ENCODE peak calls at places on chromosomes 16 and 17, in six cellular contexts. Q, O, S, N, A and C are unnamed samples.

GRCh38 chr17:52157161-52157560 is 1.4 kb downstream of the CA10 start:
- DNase-seq in Q (peak), O (no peak), S (peak), N (no peak), A (no peak), C (no peak)

GRCh38 chr16:1940273-1941161 is 2.5 kb downstream of the MSRB1 start:
- DNase-seq in Q (no peak), O (no peak), S (peak), N (no peak), A (no peak), C (no peak)

GRCh38 chr17:59141860-59142259 is 13.1 kb downstream of the SKA2 start:
- DNase-seq in Q (no peak), O (no peak), S (no peak), N (no peak), A (no peak), C (no peak)

GRCh38 chr17:80222376-80223141 is 2.3 kb downstream of the SLC26A11 start:
- DNase-seq in Q (no peak), O (no peak), S (no peak), N (no peak), A (no peak), C (no peak)

GRCh38 chr16:35203636-35204035 is 1744.2 kb downstream of the TP53TG3F start:
- DNase-seq in Q (no peak), O (no peak), S (no peak), N (no peak), A (no peak), C (no peak)

GRCh38 chr17:78460951-78461944 is 82.8 kb downstream of the PGS1 start:
- DNase-seq in Q (no peak), O (no peak), S (no peak), N (no peak), A (no peak), C (no peak)

GRCh38 chr17:28433696-28434095 is 27.7 kb upstream of the SLC46A1 start:
- DNase-seq in Q (no peak), O (no peak), S (no peak), N (no peak), A (no peak), C (no peak)

GRCh38 chr17:4584125-4584834 is at the start of gene SMTNL2:
- DNase-seq in Q (no peak), O (no peak), S (peak), N (peak), A (no peak), C (no peak)

GRCh38 chr16:79047337-79047736 is 553.2 kb downstream of the MAF start:
- DNase-seq in Q (no peak), O (no peak), S (no peak), N (no peak), A (no peak), C (no peak)

GRCh38 chr16:3689731-3690130 is 27.6 kb downstream of the TRAP1 start:
- DNase-seq in Q (no peak), O (no peak), S (no peak), N (no peak), A (no peak), C (no peak)

GRCh38 chr16:51154271-51155171 is 3.5 kb upstream of the SALL1 start:
- DNase-seq in Q (no peak), O (no peak), S (peak), N (peak), A (peak), C (no peak)

GRCh38 chr16:6892961-6893360 is 439.7 kb upstream of the RBFOX1 start:
- DNase-seq in Q (no peak), O (no peak), S (no peak), N (no peak), A (no peak), C (no peak)

GRCh38 chr16:88454315-88455057 is 1.4 kb downstream of the ZFPM1 start:
- DNase-seq in Q (no peak), O (no peak), S (peak), N (peak), A (no peak), C (peak)

GRCh38 chr17:72165202-72165972 is 44.6 kb downstream of the SOX9 start:
- DNase-seq in Q (no peak), O (no peak), S (peak), N (no peak), A (no peak), C (no peak)

GRCh38 chr17:1568950-1569810 is 6.6 kb upstream of the PITPNA start:
- DNase-seq in Q (no peak), O (no peak), S (no peak), N (no peak), A (no peak), C (no peak)

GRCh38 chr17:39617100-39617445 is 9.4 kb upstream of the NEUROD2 start:
- DNase-seq in Q (no peak), O (no peak), S (no peak), N (no peak), A (no peak), C (no peak)

GRCh38 chr17:46742539-46743270 is 75.8 kb downstream of the WNT3 start:
- DNase-seq in Q (no peak), O (peak), S (no peak), N (peak), A (no peak), C (no peak)

GRCh38 chr16:2484898-2485508 is 10.1 kb downstream of the TBC1D24 start:
- DNase-seq in Q (no peak), O (no peak), S (no peak), N (no peak), A (no peak), C (no peak)

GRCh38 chr17:336110-337021 is 16.2 kb downstream of the RPH3AL start:
- DNase-seq in Q (no peak), O (no peak), S (peak), N (peak), A (no peak), C (peak)

GRCh38 chr17:20998571-20999043 is 44.2 kb downstream of the USP22 start:
- DNase-seq in Q (no peak), O (no peak), S (peak), N (no peak), A (no peak), C (no peak)

GRCh38 chr17:21001813-21002221 is 41.0 kb downstream of the USP22 start:
- DNase-seq in Q (no peak), O (no peak), S (no peak), N (no peak), A (no peak), C (no peak)

GRCh38 chr17:20999044-20999573 is 43.7 kb downstream of the USP22 start:
- DNase-seq in Q (no peak), O (no peak), S (peak), N (no peak), A (peak), C (no peak)

GRCh38 chr17:21001111-21001812 is 41.5 kb downstream of the USP22 start:
- DNase-seq in Q (peak), O (no peak), S (no peak), N (no peak), A (no peak), C (no peak)

DNA sequence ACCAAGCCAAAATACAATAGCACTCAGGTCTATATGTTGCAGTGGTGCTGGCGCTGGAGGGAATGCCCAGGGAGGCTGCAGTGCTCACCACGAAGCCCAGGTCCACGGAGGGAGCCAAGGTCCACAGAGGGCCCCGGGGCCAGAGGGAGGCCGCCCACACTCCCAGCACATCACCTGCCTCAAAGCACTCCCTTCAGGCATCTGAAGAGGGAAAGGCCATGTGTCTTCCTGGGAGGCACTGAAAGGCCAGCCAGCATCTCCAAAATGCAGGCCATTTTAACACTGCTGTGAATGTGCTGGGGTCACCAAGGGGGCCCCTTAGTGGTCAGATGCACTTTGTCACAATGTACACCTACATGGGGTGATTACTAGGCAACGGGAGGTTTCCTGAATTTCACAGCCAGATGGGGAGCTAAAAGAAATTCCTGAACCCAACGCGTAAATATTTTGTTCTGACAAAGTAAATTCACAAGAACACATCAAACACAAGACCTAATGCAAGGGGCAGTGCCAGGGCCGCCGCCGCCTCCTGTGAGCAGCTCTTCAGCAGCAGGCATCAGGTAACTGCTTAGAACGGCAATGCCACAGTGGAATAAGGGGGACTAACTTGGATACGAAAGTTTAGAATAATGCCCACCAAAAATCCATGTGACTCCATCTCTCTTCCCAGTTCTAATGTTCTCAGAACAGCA is 42.8 kb downstream of the USP22 start:
- DNase-seq in Q (no peak), O (no peak), S (peak), N (no peak), A (no peak), C (no peak)
- H3K27ac ChIP-seq in Q (peak), O (no peak), S (peak), N (peak), A (peak), C (no peak)

GRCh38 chr16:84569382-84569987 is 48.4 kb downstream of the COTL1 start:
- DNase-seq in Q (no peak), O (no peak), S (no peak), N (no peak), A (no peak), C (no peak)
- H3K27ac ChIP-seq in Q (no peak), O (no peak), S (no peak), N (no peak), A (no peak), C (no peak)

GRCh38 chr16:77789646-77790370 is 1.4 kb downstream of the VAT1L start:
- DNase-seq in Q (no peak), O (no peak), S (peak), N (no peak), A (no peak), C (no peak)
- H3K27ac ChIP-seq in Q (no peak), O (peak), S (no peak), N (no peak), A (no peak), C (no peak)

DNA sequence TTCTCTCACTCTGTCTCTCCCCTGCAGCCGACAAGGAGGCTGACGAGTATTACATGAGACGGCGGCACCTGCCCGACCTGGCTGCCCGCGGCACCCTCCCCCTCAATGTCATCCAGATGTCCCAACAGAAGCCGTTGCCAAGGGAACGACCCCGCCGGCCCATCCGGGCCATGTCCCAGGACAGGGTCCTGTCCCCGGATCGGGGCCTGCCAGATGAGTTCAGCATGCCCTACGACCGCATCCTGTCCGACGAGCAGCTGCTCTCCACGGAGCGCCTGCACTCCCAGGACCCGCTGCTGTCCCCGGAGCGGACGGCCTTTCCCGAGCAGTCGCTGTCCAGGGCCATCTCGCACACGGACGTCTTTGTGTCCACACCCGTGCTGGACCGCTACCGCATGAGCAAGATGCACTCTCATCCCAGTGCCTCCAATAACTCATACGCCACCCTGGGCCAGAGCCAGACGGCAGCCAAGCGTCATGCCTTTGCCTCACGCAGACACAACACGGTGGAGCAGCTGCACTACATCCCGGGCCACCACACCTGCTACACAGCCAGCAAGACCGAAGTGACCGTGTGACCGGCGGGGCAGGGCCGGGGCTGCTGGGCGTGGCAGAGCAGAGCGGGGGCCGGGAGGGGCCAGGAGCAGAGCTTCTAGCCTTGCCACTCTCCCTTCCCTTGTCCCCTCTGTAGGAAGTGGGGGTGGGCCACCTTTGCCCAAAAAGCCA is 40.4 kb upstream of the DNAH9 start:
- DNase-seq in Q (no peak), O (no peak), S (no peak), N (no peak), A (no peak), C (no peak)
- H3K27ac ChIP-seq in Q (no peak), O (no peak), S (no peak), N (no peak), A (no peak), C (no peak)

GRCh38 chr17:34126496-34126895 is 128.6 kb upstream of the CCL2 start:
- DNase-seq in Q (no peak), O (no peak), S (no peak), N (no peak), A (no peak), C (no peak)
- H3K27ac ChIP-seq in Q (no peak), O (no peak), S (no peak), N (no peak), A (no peak), C (no peak)

GRCh38 chr17:17364338-17364667 is 61.1 kb downstream of the NT5M start:
- DNase-seq in Q (peak), O (no peak), S (peak), N (no peak), A (no peak), C (no peak)

GRCh38 chr17:17361543-17362511 is 58.7 kb downstream of the NT5M start:
- DNase-seq in Q (peak), O (no peak), S (peak), N (no peak), A (no peak), C (no peak)

GRCh38 chr17:17365476-17366110 is 62.4 kb downstream of the NT5M start:
- DNase-seq in Q (no peak), O (no peak), S (no peak), N (no peak), A (no peak), C (no peak)

GRCh38 chr17:17362531-17362930 is 59.4 kb downstream of the NT5M start:
- DNase-seq in Q (peak), O (no peak), S (peak), N (no peak), A (no peak), C (no peak)

DNA sequence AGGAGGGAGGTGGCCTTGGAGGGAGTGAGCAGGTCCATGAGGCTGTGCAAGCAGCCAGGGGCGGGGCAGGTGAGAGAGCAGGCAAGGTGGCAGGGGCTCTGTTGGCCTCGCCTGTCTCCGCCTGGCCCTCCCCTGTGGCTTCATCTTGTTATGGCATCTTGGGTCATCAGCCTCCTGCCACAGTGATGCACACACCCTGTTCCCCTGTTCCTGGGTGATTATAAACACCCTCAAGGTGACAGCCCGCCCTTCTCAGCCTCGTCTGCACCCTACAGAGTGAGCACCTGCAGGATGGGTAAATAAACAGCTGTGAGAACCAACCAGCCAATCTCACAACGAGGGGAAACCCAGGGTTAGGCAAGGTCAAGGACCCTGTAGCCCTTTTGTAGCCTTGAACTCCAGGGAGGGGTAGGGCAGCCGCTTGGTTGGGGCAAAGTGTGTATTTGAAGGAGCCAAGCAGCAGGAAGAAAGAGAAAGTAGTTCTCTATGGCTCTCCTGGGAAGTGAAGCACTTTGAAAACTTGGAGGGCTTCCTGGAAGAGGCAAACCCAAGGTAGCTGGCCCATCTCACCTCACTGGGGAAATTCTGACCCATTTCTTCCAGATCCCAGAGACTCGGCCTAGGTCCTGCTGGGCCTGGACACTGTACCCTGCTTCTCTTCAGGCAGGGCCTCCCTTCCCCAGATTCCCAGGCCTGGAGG is 60.6 kb downstream of the NT5M start:
- DNase-seq in Q (peak), O (no peak), S (peak), N (no peak), A (no peak), C (no peak)
- H3K27ac ChIP-seq in Q (no peak), O (no peak), S (no peak), N (no peak), A (no peak), C (no peak)

GRCh38 chr17:49344914-49345313 is 17.1 kb downstream of the ZNF652 start:
- DNase-seq in Q (no peak), O (no peak), S (no peak), N (no peak), A (no peak), C (no peak)
- H3K27ac ChIP-seq in Q (no peak), O (no peak), S (no peak), N (no peak), A (no peak), C (no peak)

GRCh38 chr17:50165066-50165465 is 739 bp upstream of the SGCA start:
- DNase-seq in Q (no peak), O (no peak), S (no peak), N (no peak), A (no peak), C (no peak)
- H3K27ac ChIP-seq in Q (no peak), O (no peak), S (no peak), N (peak), A (no peak), C (no peak)

DNA sequence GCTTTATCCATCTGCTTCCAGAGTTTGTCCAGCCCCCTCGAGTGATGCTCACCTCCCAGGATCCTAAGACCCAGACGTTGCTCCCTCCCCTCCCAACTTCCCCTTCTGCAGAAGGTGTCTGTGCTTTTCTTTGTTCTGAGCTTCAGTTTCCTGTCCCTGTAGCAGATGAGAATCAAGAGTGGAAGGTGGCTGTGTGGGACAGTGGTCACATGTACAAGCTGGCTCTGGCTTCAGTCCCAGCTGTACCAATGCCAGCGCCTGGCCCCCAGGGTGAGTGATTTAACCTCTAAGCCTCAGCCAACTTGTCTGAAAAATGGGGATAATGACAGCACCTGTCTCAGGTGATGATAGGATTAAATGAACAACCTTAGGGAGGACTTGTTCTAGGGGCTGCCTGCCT is 7.7 kb downstream of the PRR15L start:
- DNase-seq in Q (no peak), O (no peak), S (no peak), N (no peak), A (no peak), C (no peak)
- H3K27ac ChIP-seq in Q (no peak), O (no peak), S (no peak), N (no peak), A (peak), C (no peak)

DNA sequence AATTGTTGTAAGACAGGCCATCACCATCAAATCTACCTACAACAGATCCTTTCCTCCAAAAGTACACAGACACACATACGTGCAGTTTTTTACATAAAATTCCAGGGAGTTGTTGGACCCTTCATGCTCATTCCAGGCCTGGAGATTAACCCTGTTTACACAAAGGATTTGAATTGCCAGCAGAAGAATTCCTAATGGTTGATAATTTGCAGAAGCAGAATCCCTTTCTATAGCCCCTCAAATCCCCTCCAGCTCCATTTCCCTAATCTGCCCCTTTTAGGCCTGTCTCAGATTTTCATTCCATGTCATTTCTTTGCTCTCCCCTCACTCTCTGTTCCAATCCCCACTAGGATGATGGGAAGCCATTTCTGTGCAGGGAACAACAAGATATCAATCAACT is 102.9 kb upstream of the TOX3 start:
- DNase-seq in Q (no peak), O (no peak), S (no peak), N (no peak), A (no peak), C (no peak)
- H3K27ac ChIP-seq in Q (no peak), O (no peak), S (no peak), N (no peak), A (no peak), C (no peak)